ENCODE peak calls at places on chromosome 2, in five cellular contexts. S, H, X, Z and A are unnamed samples.

GRCh38 chr2:73063909-73064875 is 7.3 kb downstream of the SFXN5 start:
- DNase-seq in S (peak), H (peak), Z (peak), X (no peak), A (peak)

GRCh38 chr2:72579595-72580180 is 246.1 kb downstream of the EXOC6B start:
- DNase-seq in S (no peak), X (no peak), Z (peak), H (peak), A (peak)

GRCh38 chr2:41933035-41933429 is 114.8 kb upstream of the PKDCC start:
- DNase-seq in Z (no peak), S (no peak), X (no peak), H (no peak), A (peak)

GRCh38 chr2:64291181-64291580 is 147.0 kb upstream of the PELI1 start:
- DNase-seq in Z (peak), X (no peak), S (no peak), H (peak), A (peak)

GRCh38 chr2:110173523-110173922 is 31.3 kb downstream of the NPHP1 start:
- DNase-seq in Z (peak), X (no peak), H (no peak), S (no peak), A (peak)

GRCh38 chr2:239275871-239276812 is 124.7 kb downstream of the HDAC4 start:
- DNase-seq in H (peak), X (no peak), Z (peak), S (peak), A (peak)

GRCh38 chr2:171575606-171576005 is 53.3 kb downstream of the CYBRD1 start:
- DNase-seq in X (no peak), H (no peak), Z (no peak), S (no peak), A (no peak)

GRCh38 chr2:13652531-13653313 is 936.0 kb downstream of the TRIB2 start:
- DNase-seq in H (no peak), Z (peak), S (peak), X (no peak), A (no peak)

DNA sequence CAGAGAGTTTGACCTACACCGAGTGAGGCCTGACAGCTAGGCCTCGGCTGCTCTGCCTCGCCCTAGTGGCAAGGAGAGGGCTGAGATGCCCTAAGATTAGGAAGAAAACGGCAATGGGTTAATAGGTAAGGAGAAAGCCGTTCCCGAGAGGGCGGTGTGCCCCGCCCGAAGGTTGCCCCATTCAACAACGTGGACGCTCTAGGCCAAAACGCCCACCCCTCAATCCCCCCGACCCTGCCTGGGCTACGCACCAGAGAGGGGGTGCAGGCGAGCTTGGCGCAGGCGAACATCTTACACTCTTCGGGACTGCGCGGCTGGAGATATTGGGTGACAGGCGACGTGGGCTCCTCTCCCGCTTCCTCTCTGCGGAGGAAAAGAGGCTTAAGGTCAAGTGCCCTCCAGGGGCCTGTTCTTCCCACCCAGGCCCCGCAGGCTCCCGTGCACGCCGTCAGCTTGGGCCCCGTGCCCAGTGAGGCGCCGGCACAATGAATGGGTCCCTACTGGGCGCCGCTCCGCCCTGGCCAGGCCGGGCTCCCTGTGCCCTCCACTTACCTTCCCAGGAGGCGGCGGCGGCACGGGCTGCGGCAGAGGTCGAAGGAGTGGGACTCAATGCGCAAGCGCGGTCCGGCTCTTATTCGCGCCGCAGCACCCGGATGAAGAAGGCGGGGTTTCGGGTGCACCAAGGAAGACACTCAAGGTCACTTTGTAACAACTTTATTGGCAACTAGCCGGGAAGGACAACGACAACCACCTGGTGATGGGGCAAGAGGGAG is at the start of gene ATP5MC3:
- DNase-seq in X (peak), Z (peak), S (peak), H (peak), A (peak)
- TF ChIP-seq CTCF in X (no peak), Z (peak), S (peak), H (peak), A (peak)

DNA sequence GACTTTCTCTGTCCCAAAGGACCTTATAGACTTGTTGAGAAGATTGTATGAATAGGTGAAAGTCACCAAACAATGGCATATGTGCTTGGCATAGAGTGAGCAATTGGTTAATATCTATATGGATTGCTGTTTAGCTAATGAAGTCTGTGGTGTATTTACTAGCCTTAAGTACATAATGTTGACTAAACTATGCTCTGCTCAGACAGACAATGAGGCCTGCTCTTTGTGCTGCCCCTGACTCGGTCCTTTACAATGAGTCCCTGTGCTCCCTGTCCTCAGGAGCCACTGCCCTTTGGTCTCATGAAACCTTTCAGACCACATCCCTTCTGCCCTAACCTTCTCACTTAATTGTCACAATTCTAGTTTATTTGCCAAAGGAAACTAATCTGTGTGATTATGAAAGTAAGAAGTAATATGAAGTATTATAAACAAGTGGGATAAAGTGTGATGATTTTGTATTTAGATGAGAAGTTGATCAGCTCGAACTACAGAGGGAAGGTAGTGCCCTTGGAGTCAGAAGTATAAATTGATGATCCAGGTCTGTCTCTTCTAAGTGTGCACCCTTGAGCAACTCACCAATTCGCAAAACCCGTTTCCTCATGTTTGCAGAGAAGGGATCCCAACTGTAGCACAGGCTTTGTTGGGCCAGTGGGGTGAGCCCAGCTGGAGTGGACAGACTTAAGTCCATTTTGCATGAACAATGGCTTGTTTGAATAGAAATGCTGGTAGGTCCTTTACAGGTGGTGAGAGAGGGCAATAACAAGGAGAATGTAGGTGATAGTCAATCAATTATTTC is 21.0 kb upstream of the HNMT start:
- DNase-seq in S (no peak), H (no peak), X (no peak), Z (no peak), A (no peak)
- H3K4me3 ChIP-seq in S (no peak), H (no peak), X (no peak), Z (no peak), A (no peak)

DNA sequence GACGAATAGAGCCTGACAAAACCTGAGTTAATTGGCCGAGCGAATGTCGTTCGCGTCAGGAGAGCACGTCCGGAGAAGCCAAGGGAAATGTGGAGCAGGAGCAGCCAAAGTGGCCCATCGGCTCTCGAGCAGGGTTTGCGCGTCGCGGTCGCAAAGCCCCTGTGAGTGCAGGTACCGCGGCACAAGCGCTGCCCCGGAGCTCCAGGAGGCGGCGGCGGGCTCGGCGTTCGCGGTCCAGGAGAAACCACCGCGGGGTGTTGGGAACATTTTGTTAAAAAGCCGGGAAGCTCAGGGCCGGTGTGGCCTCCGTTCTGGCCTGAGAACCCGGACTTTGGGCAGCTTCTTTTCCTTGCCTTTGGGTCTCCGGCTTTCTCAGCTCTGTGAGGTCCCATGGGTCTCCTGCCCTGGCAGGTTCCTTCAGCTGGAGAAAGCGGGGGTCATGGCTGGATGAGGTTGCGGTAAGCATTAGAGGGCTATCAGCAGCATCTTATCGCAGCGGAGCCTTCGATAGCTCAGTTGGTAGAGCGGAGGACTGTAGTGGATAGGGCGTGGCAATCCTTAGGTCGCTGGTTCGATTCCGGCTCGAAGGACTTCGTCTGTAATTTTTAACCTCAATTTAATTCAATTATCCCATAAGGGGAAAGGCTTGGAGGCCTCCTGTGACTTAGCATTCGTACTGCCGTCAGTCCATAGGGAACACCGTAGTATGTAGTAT is 1.0 kb upstream of the AGBL5 start:
- DNase-seq in X (peak), Z (peak), H (peak), S (peak), A (peak)
- TF ChIP-seq CTCF in X (peak), Z (peak), H (peak), S (peak), A (peak)

GRCh38 chr2:54422072-54422581 is 34.0 kb upstream of the SPTBN1 start:
- DNase-seq in H (no peak), X (no peak), S (no peak), Z (no peak), A (no peak)
- H3K4me3 ChIP-seq in H (no peak), X (no peak), S (no peak), Z (no peak), A (no peak)